ENCODE peak calls at places on chromosomes 16 and 17, in five cellular contexts. Y, J, F, M and N are unnamed samples.

GRCh38 chr16:4667203-4667983 is 26.0 kb upstream of the NUDT16L1 start:
- DNase-seq in Y (no peak), J (no peak), F (no peak), M (no peak), N (no peak)

GRCh38 chr17:77471984-77472836 is 331.4 kb downstream of the SEC14L1 start:
- DNase-seq in Y (peak), J (no peak), F (no peak), M (no peak), N (no peak)

GRCh38 chr17:37506678-37507077 is 17.0 kb downstream of the DUSP14 start:
- DNase-seq in Y (peak), J (no peak), F (no peak), M (no peak), N (no peak)

GRCh38 chr17:1331708-1332107 is 52.2 kb downstream of the TRARG1 start:
- DNase-seq in Y (no peak), J (no peak), F (no peak), M (no peak), N (no peak)

GRCh38 chr16:4111748-4112696 is 4.2 kb downstream of the ADCY9 start:
- DNase-seq in Y (no peak), J (no peak), F (no peak), M (no peak), N (no peak)

GRCh38 chr17:81934850-81935708 is 2.0 kb downstream of the PYCR1 start:
- DNase-seq in Y (no peak), J (no peak), F (no peak), M (no peak), N (no peak)

GRCh38 chr17:79658811-79659207 is 48.0 kb upstream of the RBFOX3 start:
- DNase-seq in Y (peak), J (no peak), F (peak), M (no peak), N (no peak)

GRCh38 chr16:71916397-71916920 is 21.1 kb downstream of the IST1 start:
- DNase-seq in Y (peak), J (no peak), F (no peak), M (no peak), N (no peak)

GRCh38 chr17:44536090-44536960 is 21.0 kb upstream of the FZD2 start:
- DNase-seq in Y (peak), J (no peak), F (no peak), M (no peak), N (no peak)

GRCh38 chr16:593406-593805 is 3.5 kb downstream of the RAB40C start:
- DNase-seq in Y (no peak), J (no peak), F (no peak), M (no peak), N (no peak)

DNA sequence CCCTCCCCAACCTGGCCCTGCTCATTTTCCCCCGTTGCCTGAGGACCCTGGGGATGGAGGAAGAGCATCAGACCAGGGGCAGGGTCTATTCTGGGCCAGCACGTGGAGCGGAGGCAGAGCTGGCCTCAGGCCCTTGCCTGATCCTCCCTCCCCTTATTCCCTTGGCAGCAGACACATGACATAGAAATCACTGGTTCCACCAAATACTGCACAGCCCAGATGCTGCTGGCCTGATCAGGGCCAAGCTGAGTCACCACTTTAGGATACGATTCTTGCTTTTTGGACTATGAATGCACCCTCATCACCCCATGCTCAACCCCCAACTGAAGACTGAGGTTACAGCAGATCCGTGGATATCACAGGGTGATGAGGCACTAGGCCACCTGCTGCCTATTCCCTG is 15.8 kb upstream of the AGRP start:
- DNase-seq in Y (peak), J (no peak), F (no peak), M (no peak), N (no peak)
- H3K27ac ChIP-seq in Y (peak), J (no peak), F (no peak), M (no peak), N (no peak)

DNA sequence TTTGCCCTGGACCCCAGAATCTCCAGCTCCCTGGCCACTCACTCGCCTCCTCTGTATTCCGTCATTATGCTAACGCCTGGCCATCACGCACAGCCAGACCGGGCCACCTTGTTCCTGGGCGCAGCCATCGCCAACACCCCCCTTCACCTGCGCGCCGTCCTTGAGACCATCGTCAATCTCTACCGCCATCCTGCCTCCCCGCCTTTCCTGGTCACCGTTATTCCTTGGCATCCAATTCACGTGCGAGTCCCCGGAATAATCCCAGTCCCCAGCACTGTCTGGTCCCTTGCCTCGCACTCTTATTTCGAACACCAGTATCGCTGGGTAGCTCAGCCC is 541 bp downstream of the VKORC1 start:
- DNase-seq in Y (no peak), J (no peak), F (no peak), M (no peak), N (no peak)
- H3K27ac ChIP-seq in Y (peak), J (peak), F (peak), M (peak), N (peak)

DNA sequence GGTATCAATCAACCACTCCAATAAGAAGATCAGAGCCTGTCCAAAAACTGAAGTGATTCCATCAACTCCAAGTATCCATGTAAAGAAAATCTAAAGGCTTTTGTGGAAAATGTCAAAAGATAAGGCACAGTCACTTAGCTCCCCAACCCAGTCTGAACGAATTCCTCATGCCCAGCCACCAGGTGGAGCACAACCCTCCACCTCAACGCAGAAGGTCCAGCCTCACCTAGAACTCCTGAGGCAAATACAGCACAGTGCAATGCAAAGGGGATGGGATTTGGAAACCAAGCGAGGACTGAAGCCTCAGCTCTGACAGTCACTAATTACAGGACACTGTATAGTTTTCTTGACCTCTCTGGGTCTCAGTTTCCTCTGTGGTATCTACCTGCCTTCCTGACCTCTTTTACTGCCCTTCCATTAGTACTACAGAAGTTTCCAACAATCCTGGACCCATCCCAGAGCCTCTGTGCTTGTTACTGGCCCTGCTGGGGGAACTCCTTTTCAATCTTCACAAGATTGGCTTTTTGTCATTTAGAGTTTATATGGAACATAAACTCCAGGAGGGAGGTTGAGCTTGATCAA is 2.0 kb downstream of the NCBP3 start:
- DNase-seq in Y (peak), J (no peak), F (no peak), M (no peak), N (no peak)
- H3K27ac ChIP-seq in Y (no peak), J (no peak), F (no peak), M (no peak), N (no peak)

DNA sequence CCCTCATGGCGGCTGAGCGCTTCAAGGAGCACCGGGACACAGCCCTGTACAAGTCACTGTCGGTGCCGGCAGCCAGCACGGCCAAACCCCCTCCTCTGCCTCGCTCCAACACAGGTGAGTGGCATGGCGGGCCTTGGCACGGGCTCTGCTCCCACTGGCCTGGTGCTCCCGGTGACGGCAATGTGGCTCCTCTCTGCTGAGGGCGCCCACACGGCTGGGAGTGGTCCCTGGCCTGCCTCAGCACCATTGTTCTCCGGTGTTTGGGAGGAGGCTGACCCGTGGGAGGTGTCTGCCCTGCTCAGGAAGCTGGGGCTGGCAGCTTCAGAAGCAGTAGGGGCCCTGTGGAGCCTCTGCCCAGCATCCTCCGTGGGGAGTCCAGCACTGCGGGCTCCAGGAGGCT is 33.9 kb downstream of the TSC2 start:
- DNase-seq in Y (no peak), J (no peak), F (no peak), M (no peak), N (no peak)
- H3K27ac ChIP-seq in Y (no peak), J (no peak), F (no peak), M (no peak), N (no peak)

DNA sequence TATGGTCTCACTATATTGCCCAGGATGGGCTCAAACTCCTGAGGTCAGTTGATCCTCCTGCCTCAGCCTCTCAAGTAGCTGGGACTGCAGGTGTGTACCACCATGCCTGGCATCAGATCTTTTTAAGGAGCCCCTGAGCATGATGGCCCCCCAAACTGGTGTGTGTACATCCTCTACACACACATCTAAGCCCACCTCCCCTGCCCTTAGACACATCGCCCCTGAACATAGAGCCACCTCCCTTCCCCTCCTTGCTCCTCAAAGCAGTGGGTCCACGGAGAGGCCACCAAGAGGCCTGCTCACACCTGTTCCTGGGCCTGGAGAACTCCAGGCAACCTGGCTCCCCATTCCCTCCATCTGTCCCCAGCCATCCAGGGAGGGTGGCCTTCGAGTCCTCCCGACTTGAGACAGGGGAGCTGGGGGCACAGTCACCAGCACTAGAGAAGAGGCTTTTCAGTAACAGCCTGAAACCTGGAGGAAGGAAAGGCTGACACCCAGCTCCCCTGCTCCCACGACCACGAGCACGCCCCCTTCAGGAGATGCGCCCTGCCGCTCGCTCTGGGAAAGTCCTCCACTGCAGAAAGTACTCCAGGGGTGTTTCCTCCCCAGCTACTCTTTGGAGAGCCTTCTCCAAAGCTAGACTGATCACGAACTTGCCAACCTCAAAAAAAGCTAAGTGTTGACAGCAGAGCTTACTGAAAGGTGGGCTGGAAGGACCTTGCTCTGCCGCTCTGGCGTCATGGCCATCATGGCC is 12.6 kb upstream of the PRR29 start:
- DNase-seq in Y (no peak), J (no peak), F (no peak), M (no peak), N (no peak)
- H3K27ac ChIP-seq in Y (no peak), J (peak), F (peak), M (no peak), N (no peak)

GRCh38 chr17:68953340-68953997 is 1.7 kb downstream of the ABCA8 start:
- DNase-seq in Y (no peak), J (no peak), F (no peak), M (no peak), N (no peak)
- H3K27ac ChIP-seq in Y (no peak), J (no peak), F (no peak), M (no peak), N (no peak)

GRCh38 chr16:47377156-47377555 is 83.7 kb downstream of the ITFG1 start:
- DNase-seq in Y (peak), J (no peak), F (no peak), M (no peak), N (no peak)
- H3K27ac ChIP-seq in Y (peak), J (no peak), F (no peak), M (no peak), N (no peak)

DNA sequence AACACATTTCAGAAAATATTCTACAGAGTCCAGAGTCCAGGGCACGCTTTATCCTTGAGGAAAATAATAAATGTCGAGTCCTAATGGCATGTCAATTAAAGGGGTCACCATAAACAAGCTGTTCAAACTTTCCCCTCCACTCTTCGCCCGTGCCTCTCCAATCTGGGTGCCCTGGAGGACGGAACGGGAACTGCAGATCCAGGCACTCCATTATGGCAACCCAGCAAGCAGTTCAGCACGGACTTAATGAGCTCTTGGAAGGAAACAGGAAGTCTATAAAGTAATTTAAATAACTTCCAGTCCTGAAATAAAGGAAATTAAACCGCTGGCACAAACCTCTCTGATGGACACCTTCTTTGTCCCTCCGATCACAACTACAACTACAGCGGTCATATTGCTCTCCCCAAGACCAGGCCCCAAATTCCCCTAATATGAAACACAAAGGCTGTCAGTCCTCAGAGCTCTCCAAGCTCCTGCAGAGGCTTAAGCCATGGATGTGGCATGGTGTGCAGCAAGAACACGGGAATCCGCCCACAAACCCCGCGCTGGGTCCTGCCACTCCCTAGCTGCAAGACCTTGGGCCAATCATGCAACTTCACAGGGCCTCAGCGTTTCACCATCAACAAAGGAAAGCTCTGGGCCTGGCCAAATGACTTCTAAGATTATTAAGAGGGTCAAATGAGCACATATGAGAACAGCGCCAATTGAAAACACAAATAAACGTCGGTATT is 52.6 kb downstream of the ZFHX3 start:
- DNase-seq in Y (no peak), J (no peak), F (peak), M (no peak), N (no peak)
- H3K27ac ChIP-seq in Y (no peak), J (no peak), F (no peak), M (no peak), N (no peak)

GRCh38 chr17:75371339-75371738 is 34.1 kb downstream of the GRB2 start:
- DNase-seq in Y (no peak), J (no peak), F (no peak), M (no peak), N (no peak)
- H3K27ac ChIP-seq in Y (no peak), J (no peak), F (peak), M (no peak), N (no peak)

DNA sequence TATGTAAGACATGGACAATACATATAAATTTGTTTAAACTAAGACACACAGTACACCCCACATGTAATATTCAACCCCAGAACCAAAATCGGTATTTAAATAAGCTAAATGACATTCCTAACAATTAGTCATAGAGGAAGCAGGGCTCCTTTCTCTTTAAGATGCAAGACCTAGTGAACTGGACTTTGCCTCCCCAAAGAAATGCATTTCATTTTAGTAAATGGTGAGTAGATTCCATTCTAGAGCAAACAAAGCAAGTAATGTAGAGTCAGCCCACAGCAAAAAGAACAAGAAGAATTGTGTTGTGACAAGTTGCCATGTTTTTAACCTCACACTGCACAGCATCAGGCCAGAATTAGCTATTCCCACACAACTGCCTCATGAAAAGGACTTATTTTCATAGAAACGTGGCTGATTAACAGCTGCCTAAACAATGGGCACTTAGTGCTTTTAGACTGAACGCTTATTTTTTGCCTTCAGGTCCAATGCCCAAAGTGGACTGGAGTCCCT is 14.4 kb downstream of the DNAJC7 start:
- DNase-seq in Y (no peak), J (no peak), F (no peak), M (no peak), N (peak)
- H3K27ac ChIP-seq in Y (no peak), J (no peak), F (no peak), M (no peak), N (peak)